ENCODE peak calls at places on chromosomes 13 and 19, in seven cellular contexts. Y is uterus, O is A549, U is GM12864, C is AG09309, L is fibroblast of pulmonary artery, S is fibroblast of the aortic adventitia. V is an unnamed sample.

GRCh38 chr13:95099541-95099940 is 201.7 kb downstream of the ABCC4 start:
- DNase-seq in S (peak; percentile 37), Y (no peak), O (peak; percentile 93), L (peak; percentile 60), C (no peak), U (no peak), V (peak; percentile 93)

GRCh38 chr13:27446986-27447583 is 3.3 kb downstream of the MTIF3 start:
- DNase-seq in L (no peak), Y (no peak), U (no peak), O (no peak), S (no peak), C (no peak), V (no peak)

GRCh38 chr13:110308377-110309158 is 1.5 kb downstream of the COL4A2 start:
- DNase-seq in L (peak; percentile 83), U (no peak), C (no peak), Y (peak; percentile 73), S (no peak), O (peak; percentile 24), V (peak; percentile 81)

GRCh38 chr13:85148009-85148408 is 651.2 kb downstream of the SLITRK6 start:
- DNase-seq in S (no peak), C (no peak), U (no peak), O (peak; percentile 0), L (peak; percentile 53), Y (no peak), V (no peak)

GRCh38 chr19:47549341-47549768 is 23.6 kb downstream of the ZNF541 start:
- DNase-seq in Y (no peak), C (no peak), O (no peak), L (no peak), S (no peak), U (no peak), V (no peak)

GRCh38 chr19:7738023-7738422 is 6.1 kb upstream of the CLEC4G start:
- DNase-seq in C (no peak), O (no peak), Y (no peak), L (no peak), S (no peak), U (no peak), V (no peak)

GRCh38 chr13:51518847-51519246 is 65.4 kb upstream of the WDFY2 start:
- DNase-seq in Y (no peak), S (no peak), O (no peak), U (no peak), C (no peak), L (no peak), V (peak; percentile 75)

GRCh38 chr19:55225415-55225958 is 3.1 kb downstream of the TMEM86B start:
- DNase-seq in O (no peak), S (no peak), Y (no peak), C (no peak), L (no peak), U (no peak), V (no peak)

GRCh38 chr19:18762125-18763023 is 28.7 kb downstream of the COMP start:
- DNase-seq in U (no peak), Y (peak; percentile 68), L (peak; percentile 56), C (no peak), S (peak; percentile 64), O (no peak), V (peak; percentile 77)

GRCh38 chr19:35776102-35776788 is 881 bp downstream of the ARHGAP33 start:
- DNase-seq in S (no peak), Y (no peak), L (no peak), O (no peak), C (no peak), U (no peak), V (no peak)

GRCh38 chr13:42028113-42028799 is 20.2 kb upstream of the DGKH start:
- DNase-seq in C (no peak), O (peak; percentile 53), Y (no peak), U (no peak), L (no peak), S (no peak), V (peak; percentile 8)

GRCh38 chr13:44759723-44760360 is 183.7 kb upstream of the TSC22D1 start:
- DNase-seq in O (no peak), S (no peak), L (peak; percentile 23), U (no peak), C (no peak), Y (no peak), V (no peak)

GRCh38 chr19:10380311-10381102 is at the start of gene TYK2:
- DNase-seq in O (peak; percentile 96), C (peak; percentile 91), L (peak; percentile 99), S (peak; percentile 98), Y (peak; percentile 98), U (peak; percentile 97), V (peak; percentile 99)

GRCh38 chr13:112001571-112001970 is 65.4 kb upstream of the SOX1 start:
- DNase-seq in O (no peak), C (no peak), S (no peak), U (no peak), Y (no peak), L (no peak), V (no peak)

GRCh38 chr19:29795882-29796523 is 15.8 kb upstream of the CCNE1 start:
- DNase-seq in S (no peak), Y (no peak), L (no peak), O (no peak), U (no peak), C (no peak), V (no peak)

GRCh38 chr13:76885203-76886004 is 801 bp downstream of the KCTD12 start:
- DNase-seq in C (no peak), Y (peak; percentile 77), O (peak; percentile 66), U (no peak), L (peak; percentile 84), S (peak; percentile 76), V (peak; percentile 83)

GRCh38 chr19:40271706-40272105 is 13.4 kb downstream of the AKT2 start:
- DNase-seq in O (no peak), S (no peak), L (no peak), Y (no peak), C (no peak), U (no peak), V (no peak)

GRCh38 chr19:282501-282900 is 8.7 kb downstream of the PLPP2 start:
- DNase-seq in C (no peak), S (no peak), Y (no peak), L (no peak), U (no peak), O (no peak), V (no peak)

GRCh38 chr19:281992-282391 is 9.2 kb downstream of the PLPP2 start:
- DNase-seq in U (no peak), Y (no peak), L (no peak), C (no peak), S (no peak), O (no peak), V (no peak)

GRCh38 chr19:279656-280055 is 11.5 kb downstream of the PLPP2 start:
- DNase-seq in C (no peak), S (no peak), U (no peak), O (no peak), L (no peak), Y (no peak), V (no peak)

GRCh38 chr19:280541-281007 is 10.6 kb downstream of the PLPP2 start:
- DNase-seq in Y (no peak), L (no peak), U (no peak), C (no peak), O (no peak), S (no peak), V (no peak)

GRCh38 chr19:281156-281853 is 9.9 kb downstream of the PLPP2 start:
- DNase-seq in O (no peak), L (no peak), S (no peak), U (no peak), C (no peak), Y (no peak), V (no peak)
- TF ChIP-seq CTCF in O (no peak), L (no peak), S (no peak), U (no peak), C (no peak), Y (no peak), V (no peak)

GRCh38 chr19:34678085-34678412 is 571 bp downstream of the ZNF302 start:
- DNase-seq in C (no peak), U (no peak), L (no peak), S (no peak), O (no peak), Y (no peak), V (no peak)

GRCh38 chr19:34676697-34677385 is at the start of gene SCGB2B2:
- DNase-seq in S (no peak), Y (no peak), O (no peak), C (peak; percentile 24), L (no peak), U (peak; percentile 70), V (no peak)

GRCh38 chr19:34678421-34678820 is 943 bp downstream of the ZNF302 start:
- DNase-seq in U (no peak), O (no peak), L (no peak), S (no peak), Y (no peak), C (no peak), V (no peak)

GRCh38 chr19:34677386-34678084 is at the start of gene ZNF302:
- DNase-seq in L (peak; percentile 98), C (peak; percentile 90), Y (peak; percentile 96), U (peak; percentile 95), S (peak; percentile 98), O (peak; percentile 100), V (peak; percentile 99)

DNA sequence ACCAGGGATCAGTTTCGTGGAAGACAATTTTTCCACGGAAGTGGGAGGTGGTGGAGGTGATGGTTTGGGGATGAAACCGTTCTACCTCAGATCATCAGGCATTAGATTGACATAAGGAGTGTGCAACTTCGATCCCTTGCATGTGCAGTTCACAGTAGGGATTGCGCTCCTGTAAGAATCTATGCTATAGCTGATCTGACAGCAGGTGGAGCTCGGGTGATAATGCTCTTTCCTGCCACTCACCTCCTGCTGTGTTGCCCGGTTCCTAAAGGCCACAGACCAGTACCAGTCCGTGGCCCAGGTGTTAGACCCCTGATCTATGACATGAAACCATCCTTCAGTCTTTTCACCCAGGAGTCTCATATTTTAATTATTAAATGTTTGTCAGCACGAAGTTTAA is 4.0 kb downstream of the ZNF302 start:
- DNase-seq in U (no peak), O (no peak), C (no peak), S (no peak), Y (no peak), L (no peak), V (no peak)
- H3K4me3 ChIP-seq in U (no peak overlapping the region), O (no peak overlapping the region), C (no peak overlapping the region), S (no peak overlapping the region), Y (no peak overlapping the region), L (no peak overlapping the region), V (no peak overlapping the region)

GRCh38 chr19:49915271-49915670 is 13.7 kb upstream of the ATF5 start:
- DNase-seq in U (no peak), C (no peak), S (no peak), O (no peak), Y (no peak), L (no peak), V (no peak)
- TF ChIP-seq CTCF in U (peak; percentile 48), C (no peak), S (peak; percentile 27), O (no peak), Y (no peak), L (peak; percentile 18), V (peak; percentile 29)

DNA sequence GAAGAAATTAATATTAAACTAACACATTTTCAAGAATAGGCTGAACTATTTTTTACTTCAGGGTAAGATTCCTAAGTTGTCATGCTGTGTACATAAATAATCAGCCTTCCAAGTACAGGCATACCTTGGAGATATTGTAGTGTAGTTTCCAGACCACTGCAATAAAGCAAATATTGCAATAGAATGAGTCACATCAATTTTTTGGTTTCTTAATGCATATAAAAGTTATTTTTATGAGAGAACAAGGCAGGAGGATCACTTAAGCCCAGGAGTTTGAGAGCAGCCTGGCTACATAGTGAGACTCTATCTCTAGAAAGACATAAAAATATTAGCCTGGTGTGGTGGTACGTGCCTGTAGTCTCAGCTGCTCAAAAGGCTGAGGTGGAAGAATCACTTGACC is 511.5 kb downstream of the UQCRFS1 start:
- DNase-seq in Y (no peak), L (peak; percentile 25), U (no peak), S (peak; percentile 59), C (peak; percentile 83), O (no peak), V (peak; percentile 70)
- H3K4me3 ChIP-seq in Y (no peak overlapping the region), L (no peak overlapping the region), U (no peak overlapping the region), S (no peak overlapping the region), C (no peak overlapping the region), O (no peak overlapping the region), V (no peak overlapping the region)

V was measured in cardiac fibroblast.